ENCODE peak calls at places on chromosomes 16 and 17, in seven cellular contexts. X is NCI-H1105; U is AG04450; Y is type B pancreatic cell; R is kidney tubule cell; I is stimulated activated naive CD4-positive, alpha-beta T cell treated with Interleukin-2 at 50 U/mL for 16 hours; D is Caco-2. E is an unnamed sample.

GRCh38 chr17:83181991-83182619 is 102.7 kb downstream of the METRNL start:
- DNase-seq in X (no peak), U (no peak), Y (peak), R (no peak), I (no peak), D (peak), E (no peak)

GRCh38 chr16:30122621-30123160 is 329 bp downstream of the MAPK3 start:
- DNase-seq in X (no peak), U (no peak), Y (no peak), R (no peak), I (no peak), D (peak), E (no peak)

GRCh38 chr16:5361322-5361721 is 263.7 kb upstream of the EEF2KMT start:
- DNase-seq in X (no peak), U (no peak), Y (no peak), R (no peak), I (no peak), D (no peak), E (no peak)

GRCh38 chr16:9682320-9682719 is 499.9 kb downstream of the GRIN2A start:
- DNase-seq in X (no peak), U (no peak), Y (no peak), R (no peak), I (no peak), D (no peak), E (no peak)

GRCh38 chr17:75404223-75404738 is 1.2 kb downstream of the GRB2 start:
- DNase-seq in X (peak), U (no peak), Y (no peak), R (peak), I (peak), D (peak), E (peak)

GRCh38 chr17:16407911-16408588 is 7.3 kb upstream of the TRPV2 start:
- DNase-seq in X (peak), U (no peak), Y (no peak), R (peak), I (no peak), D (no peak), E (no peak)

GRCh38 chr17:81329927-81330883 is 35.1 kb upstream of the SLC38A10 start:
- DNase-seq in X (no peak), U (no peak), Y (no peak), R (peak), I (no peak), D (peak), E (no peak)

GRCh38 chr17:19464033-19465026 is 53.3 kb downstream of the RNF112 start:
- DNase-seq in X (no peak), U (no peak), Y (no peak), R (no peak), I (no peak), D (no peak), E (no peak)

GRCh38 chr17:34091975-34092374 is 163.1 kb upstream of the CCL2 start:
- DNase-seq in X (no peak), U (no peak), Y (no peak), R (no peak), I (no peak), D (no peak), E (no peak)

E was measured in NCI-H1930.